ENCODE peak calls at places on chromosomes 1 and 21, in five cellular contexts. T is uterus, N is lung, V is cardiac muscle cell, G is colonic mucosa. U is an unnamed sample.

GRCh38 chr1:219088778-219089557 is 84.7 kb upstream of the LYPLAL1 start:
- DNase-seq in T (no peak), N (peak; percentile 64), V (peak; percentile 95), G (no peak), U (no peak)

GRCh38 chr1:14580986-14581385 is 17.5 kb upstream of the KAZN start:
- DNase-seq in T (no peak), N (no peak), V (no peak), G (no peak), U (no peak)

GRCh38 chr1:151024540-151025146 is 11.7 kb upstream of the BNIPL start:
- DNase-seq in T (peak; percentile 72), N (peak; percentile 82), V (peak; percentile 78), G (peak; percentile 83), U (peak; percentile 73)

GRCh38 chr1:155983191-155984023 is 5.1 kb upstream of the ARHGEF2 start:
- DNase-seq in T (peak; percentile 84), N (peak; percentile 66), V (peak; percentile 99), G (no peak), U (no peak)

GRCh38 chr1:185442065-185442464 is 125.0 kb upstream of the IVNS1ABP start:
- DNase-seq in T (no peak), N (no peak), V (no peak), G (no peak), U (no peak)

GRCh38 chr1:94543893-94544635 is 2.5 kb upstream of the F3 start:
- DNase-seq in T (no peak), N (no peak), V (peak; percentile 72), G (no peak), U (no peak)

GRCh38 chr1:72366473-72366872 is 84.1 kb upstream of the NEGR1 start:
- DNase-seq in T (no peak), N (peak; percentile 53), V (peak; percentile 68), G (no peak), U (no peak)

GRCh38 chr1:183635112-183635605 is 424 bp downstream of the ARPC5 start:
- DNase-seq in T (no peak), N (peak; percentile 61), V (peak; percentile 50), G (peak; percentile 64), U (peak; percentile 51)

GRCh38 chr1:86441581-86441980 is 17.6 kb downstream of the CLCA2 start:
- DNase-seq in T (no peak), N (no peak), V (no peak), G (no peak), U (peak; percentile 18)

GRCh38 chr1:180530501-180530900 is 28.1 kb upstream of the ACBD6 start:
- DNase-seq in T (no peak), N (peak; percentile 72), V (peak; percentile 92), G (peak; percentile 20), U (peak; percentile 61)

GRCh38 chr1:44786841-44787426 is 1.0 kb downstream of the BEST4 start:
- DNase-seq in T (no peak), N (no peak), V (no peak), G (no peak), U (no peak)

GRCh38 chr1:48692235-48692634 is 84.5 kb downstream of the BEND5 start:
- DNase-seq in T (no peak), N (no peak), V (no peak), G (no peak), U (no peak)

GRCh38 chr1:159786966-159787365 is 6.2 kb downstream of the DUSP23 start:
- DNase-seq in T (no peak), N (no peak), V (peak; percentile 50), G (no peak), U (no peak)

GRCh38 chr21:45335761-45336534 is 48.3 kb upstream of the POFUT2 start:
- DNase-seq in T (no peak), N (no peak), V (no peak), G (no peak), U (peak; percentile 43)

GRCh38 chr1:21937372-21938121 is 437 bp upstream of the HSPG2 start:
- DNase-seq in T (peak; percentile 90), N (peak; percentile 76), V (peak; percentile 92), G (peak; percentile 84), U (peak; percentile 69)
- H3K4me3 ChIP-seq in T (peak overlapping the region; percentile 47), N (peak overlapping the region; percentile 8), V (peak overlapping the region; percentile 40), G (peak overlapping the region; percentile 44), U (peak overlapping the region; percentile 55)

GRCh38 chr21:21324297-21324696 is 326.1 kb downstream of the NCAM2 start:
- DNase-seq in T (no peak), N (no peak), V (no peak), G (no peak), U (no peak)
- H3K9me3 ChIP-seq in T (no peaks in the 10 kb centered on the region), N (peaks cover 1% of the 10 kb centered on the region), V (no peaks in the 10 kb centered on the region), G (no peaks in the 10 kb centered on the region), U (peaks cover 2% of the 10 kb centered on the region)

DNA sequence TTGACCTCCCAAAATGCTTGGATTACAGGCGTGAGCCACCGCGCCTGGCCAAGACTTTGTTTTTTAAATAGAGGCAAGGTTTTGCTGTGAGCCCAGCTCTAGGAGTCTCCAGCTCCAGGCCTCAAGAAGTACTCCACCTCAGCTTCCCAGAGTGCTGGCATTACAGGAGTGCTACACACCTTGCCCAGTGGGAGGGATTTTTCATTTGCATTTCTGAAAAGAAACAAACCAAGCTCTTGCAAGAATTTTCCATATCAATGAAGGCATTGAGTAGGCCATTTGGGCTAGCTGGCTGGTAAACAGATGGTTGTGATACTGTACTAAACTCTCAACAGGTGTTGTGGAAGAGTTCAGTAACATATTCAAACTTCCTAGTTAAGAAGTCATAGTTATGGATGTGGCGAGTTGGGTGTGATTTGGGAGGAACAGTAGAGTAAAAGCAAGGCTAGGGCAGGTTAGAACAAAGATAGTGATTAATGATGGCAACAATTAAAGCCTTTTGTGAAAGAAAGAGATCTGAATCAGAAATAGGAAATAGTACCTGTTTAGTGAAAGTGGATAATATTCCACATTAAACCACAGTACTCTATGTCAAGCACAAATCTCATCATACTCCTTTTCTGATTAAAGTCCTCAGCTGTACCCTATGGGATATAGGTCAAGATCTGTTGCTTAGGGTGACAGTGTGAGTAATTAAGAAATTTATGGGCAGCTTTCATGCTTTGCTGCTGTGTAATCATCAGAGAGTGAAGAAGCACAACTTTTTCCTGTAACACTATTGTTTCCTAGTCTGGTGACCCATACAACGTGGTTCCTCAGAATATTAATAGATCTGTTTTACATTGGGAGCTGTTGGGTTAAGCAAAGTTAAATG is 10.7 kb downstream of the AKIRIN1 start:
- DNase-seq in T (no peak), N (no peak), V (no peak), G (no peak), U (no peak)
- H3K36me3 ChIP-seq in T (no peaks in the 10 kb centered on the region), N (peaks cover 33% of the 10 kb centered on the region), V (peaks cover 85% of the 10 kb centered on the region), G (peaks cover 40% of the 10 kb centered on the region), U (peaks cover 27% of the 10 kb centered on the region)

DNA sequence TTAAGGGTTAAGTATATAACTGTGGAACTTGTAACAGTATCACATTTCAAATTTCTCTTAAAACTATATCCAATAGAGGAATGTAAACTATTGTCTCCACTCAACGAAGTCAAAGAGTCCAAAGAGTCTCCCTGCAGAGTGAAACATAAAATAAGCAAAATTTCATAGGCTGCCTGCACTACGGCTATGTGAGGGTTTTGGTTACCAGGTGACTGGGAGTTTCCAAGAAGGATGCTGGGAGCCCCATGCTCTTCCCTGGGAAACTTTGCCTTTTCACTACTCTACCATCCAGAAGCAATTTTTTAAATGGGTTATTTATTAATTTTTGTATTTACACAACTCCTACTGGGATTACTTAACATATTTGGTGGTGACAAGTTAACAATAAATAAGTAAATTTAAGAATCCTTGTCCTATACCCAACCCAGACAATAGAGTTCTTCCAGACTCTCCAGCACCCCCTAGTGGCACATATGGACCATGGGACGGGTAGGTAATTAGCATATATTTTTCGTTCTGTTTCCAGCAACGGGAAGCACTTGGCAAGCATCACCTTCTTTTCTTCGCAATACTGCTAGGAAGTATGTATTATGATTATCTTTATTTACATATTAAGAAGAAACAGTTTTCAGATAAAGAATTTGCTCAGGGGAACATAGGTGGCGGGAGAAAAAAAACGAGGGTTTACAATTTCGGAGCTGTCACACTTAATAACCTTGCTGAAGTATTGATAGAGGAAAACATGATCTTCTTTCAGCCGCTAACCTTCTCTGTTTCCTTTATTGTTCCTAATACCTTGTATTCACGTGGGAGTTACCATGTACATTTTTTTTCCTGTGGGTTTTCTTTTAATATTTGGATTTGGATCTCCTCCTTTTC is 3.5 kb downstream of the FMO2 start:
- DNase-seq in T (peak; percentile 25), N (peak; percentile 63), V (peak; percentile 91), G (peak; percentile 61), U (peak; percentile 49)
- H3K4me3 ChIP-seq in T (no peak overlapping the region), N (no peak overlapping the region), V (no peak overlapping the region), G (no peak overlapping the region), U (no peak overlapping the region)